ENCODE peak calls at places on chromosome 2, in seven cellular contexts. W is cardiac muscle cell; D is CD8-positive, alpha-beta memory T cell; P is transverse colon; J is CD8-positive, alpha-beta T cell; N is gastrocnemius medialis; O is GM12865. G is an unnamed sample.

GRCh38 chr2:237652181-237652580 is 24.8 kb downstream of the LRRFIP1 start:
- DNase-seq in D (no peak), N (peak; percentile 61), P (no peak), W (no peak), O (no peak), J (no peak), G (no peak)

GRCh38 chr2:7256377-7256776 is 339.2 kb downstream of the RNF144A start:
- DNase-seq in O (no peak), J (no peak), N (no peak), W (no peak), P (no peak), D (no peak), G (no peak)

GRCh38 chr2:112682101-112682500 is 36.4 kb downstream of the SLC20A1 start:
- DNase-seq in O (no peak), P (no peak), D (no peak), W (no peak), N (no peak), J (no peak), G (no peak)

GRCh38 chr2:151498178-151498577 is 88.5 kb downstream of the RIF1 start:
- DNase-seq in N (no peak), P (no peak), O (no peak), D (no peak), J (no peak), W (no peak), G (no peak)

GRCh38 chr2:101401316-101401660 is 14.0 kb upstream of the CREG2 start:
- DNase-seq in W (no peak), J (no peak), N (no peak), O (no peak), D (no peak), P (no peak), G (no peak)

GRCh38 chr2:106030287-106031268 is 163.5 kb downstream of the UXS1 start:
- DNase-seq in O (no peak), N (peak; percentile 54), D (no peak), P (peak; percentile 29), W (peak; percentile 96), J (no peak), G (peak; percentile 92)

GRCh38 chr2:220269421-220269820 is 642.0 kb downstream of the SLC4A3 start:
- DNase-seq in J (no peak), O (no peak), D (no peak), P (no peak), N (no peak), W (no peak), G (no peak)

GRCh38 chr2:102141011-102141914 is 1.3 kb upstream of the IL1R1 start:
- DNase-seq in O (no peak), W (peak; percentile 91), N (no peak), D (no peak), P (no peak), J (no peak), G (peak; percentile 95)

GRCh38 chr2:33134764-33135560 is 188.2 kb downstream of the LTBP1 start:
- DNase-seq in J (no peak), W (peak; percentile 56), O (no peak), P (no peak), D (no peak), N (peak; percentile 30), G (peak; percentile 47)

GRCh38 chr2:235860111-235860510 is 308.1 kb downstream of the GBX2 start:
- DNase-seq in W (peak; percentile 68), D (no peak), J (no peak), N (no peak), P (no peak), O (no peak), G (no peak)

GRCh38 chr2:85143463-85144082 is 10.4 kb downstream of the TCF7L1 start:
- DNase-seq in P (no peak), N (no peak), W (no peak), J (no peak), D (no peak), O (no peak), G (no peak)

GRCh38 chr2:18381451-18381850 is 179.0 kb downstream of the RDH14 start:
- DNase-seq in W (no peak), N (no peak), J (no peak), O (no peak), P (no peak), D (no peak), G (no peak)

GRCh38 chr2:178865121-178865520 is 57.9 kb upstream of the TTN start:
- DNase-seq in N (peak; percentile 85), W (no peak), P (no peak), J (no peak), D (no peak), O (no peak), G (peak; percentile 51)

GRCh38 chr2:222594679-222595078 is 61.2 kb downstream of the FARSB start:
- DNase-seq in P (peak; percentile 28), D (no peak), J (no peak), O (no peak), N (no peak), W (peak; percentile 66), G (peak; percentile 62)

GRCh38 chr2:20370191-20370590 is 19.5 kb upstream of the PUM2 start:
- DNase-seq in W (no peak), O (no peak), P (no peak), N (no peak), J (no peak), D (no peak), G (peak; percentile 31)

GRCh38 chr2:149401007-149401406 is 70.6 kb downstream of the LYPD6 start:
- DNase-seq in O (no peak), J (no peak), W (no peak), P (no peak), N (no peak), D (no peak), G (peak; percentile 84)

GRCh38 chr2:11329759-11330158 is 14.7 kb downstream of the ROCK2 start:
- DNase-seq in D (no peak), J (no peak), O (no peak), W (no peak), N (no peak), P (no peak), G (peak; percentile 62)

GRCh38 chr2:11683966-11684365 is 14.0 kb upstream of the NTSR2 start:
- DNase-seq in D (no peak), N (peak; percentile 18), O (no peak), J (no peak), P (no peak), W (no peak), G (no peak)

GRCh38 chr2:117085719-117086118 is 728.8 kb upstream of the DDX18 start:
- DNase-seq in N (no peak), P (no peak), J (no peak), D (no peak), O (no peak), W (no peak), G (no peak)

GRCh38 chr2:98164256-98164655 is 77.3 kb downstream of the VWA3B start:
- DNase-seq in O (no peak), N (peak; percentile 70), W (no peak), D (no peak), J (no peak), P (no peak), G (no peak)

GRCh38 chr2:238461491-238461890 is 34.8 kb downstream of the ASB1 start:
- DNase-seq in W (no peak), P (no peak), N (no peak), J (no peak), D (no peak), O (no peak), G (no peak)

GRCh38 chr2:69578201-69578555 is 65.4 kb downstream of the AAK1 start:
- DNase-seq in W (no peak), P (no peak), J (no peak), D (no peak), N (peak; percentile 40), O (no peak), G (peak; percentile 42)

GRCh38 chr2:39160982-39161381 is 40.1 kb upstream of the SOS1 start:
- DNase-seq in N (no peak), P (no peak), O (no peak), W (peak; percentile 32), D (no peak), J (no peak), G (no peak)

GRCh38 chr2:230218411-230218810 is 1.4 kb downstream of the SP110 start:
- DNase-seq in J (no peak), P (no peak), W (no peak), O (peak; percentile 46), N (no peak), D (peak; percentile 31), G (peak; percentile 4)

GRCh38 chr2:109670556-109671411 is 56.6 kb downstream of the SOWAHC start:
- DNase-seq in O (no peak), N (no peak), P (no peak), W (no peak), J (no peak), D (no peak), G (no peak)

GRCh38 chr2:158973111-158973510 is 4.7 kb downstream of the TANC1 start:
- DNase-seq in J (no peak), O (no peak), W (no peak), N (no peak), D (no peak), P (no peak), G (no peak)

GRCh38 chr2:158969162-158969716 is 799 bp downstream of the TANC1 start:
- DNase-seq in J (no peak), N (no peak), O (no peak), D (no peak), W (no peak), P (no peak), G (peak; percentile 16)

GRCh38 chr2:158968396-158969161 is at the start of gene TANC1:
- DNase-seq in J (peak; percentile 22), P (peak; percentile 96), O (peak; percentile 89), W (peak; percentile 96), D (peak; percentile 10), N (peak; percentile 77), G (peak; percentile 98)

GRCh38 chr2:158969717-158970521 is 1.5 kb downstream of the TANC1 start:
- DNase-seq in P (peak; percentile 51), J (no peak), D (no peak), W (peak; percentile 42), N (no peak), O (no peak), G (no peak)

GRCh38 chr2:158970522-158970855 is 2.0 kb downstream of the TANC1 start:
- DNase-seq in D (no peak), J (no peak), O (no peak), W (no peak), P (no peak), N (no peak), G (no peak)
- H3K4me3 ChIP-seq in D (no peak overlapping the region), J (no peak overlapping the region), O (no peak overlapping the region), W (peak overlapping the region; percentile 95), P (peak overlapping the region; percentile 68), N (peak overlapping the region; percentile 69), G (peak overlapping the region; percentile 87)

GRCh38 chr2:48510329-48510728 is 19.6 kb upstream of the STON1 start:
- DNase-seq in D (no peak), W (peak; percentile 58), N (no peak), P (no peak), O (no peak), J (no peak), G (peak; percentile 77)
- H3K4me3 ChIP-seq in D (no peak overlapping the region), W (no peak overlapping the region), N (no peak overlapping the region), P (no peak overlapping the region), O (no peak overlapping the region), J (no peak overlapping the region), G (no peak overlapping the region)

GRCh38 chr2:45839388-45840251 is 188.1 kb downstream of the PRKCE start:
- DNase-seq in O (no peak), W (peak; percentile 58), N (no peak), J (no peak), P (no peak), D (no peak), G (no peak)
- H3K4me3 ChIP-seq in O (no peak overlapping the region), W (no peak overlapping the region), N (no peak overlapping the region), J (no peak overlapping the region), P (no peak overlapping the region), D (no peak overlapping the region), G (no peak overlapping the region)

DNA sequence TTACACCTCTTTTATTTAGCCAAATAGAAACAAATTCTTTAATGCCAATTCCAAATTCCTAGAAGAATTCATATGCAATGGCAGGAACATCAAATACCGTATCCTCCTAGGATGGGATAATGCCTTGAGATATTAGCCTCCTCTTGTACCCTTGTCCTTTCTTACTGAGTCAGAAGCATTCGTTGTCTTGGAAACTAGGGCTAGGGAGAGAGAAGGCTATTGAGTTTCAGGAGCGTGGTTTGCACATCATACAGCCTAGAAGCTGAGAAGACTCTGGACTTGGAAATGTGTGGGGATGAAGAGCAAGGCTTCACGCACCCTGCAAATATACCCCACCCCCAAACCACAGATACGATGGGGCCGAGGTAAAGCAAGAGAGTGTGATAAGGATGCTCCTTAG is 300.7 kb downstream of the SP3 start:
- DNase-seq in O (no peak), N (no peak), P (no peak), J (no peak), W (no peak), D (no peak), G (no peak)
- H3K4me3 ChIP-seq in O (no peak overlapping the region), N (no peak overlapping the region), P (no peak overlapping the region), J (no peak overlapping the region), W (no peak overlapping the region), D (no peak overlapping the region), G (no peak overlapping the region)